ENCODE peak calls at places on chromosomes 16 and 17, in six cellular contexts. One of them, this sample, is unnamed.

GRCh38 chr17:59746849-59747445 is 39.5 kb downstream of the VMP1 start:
- DNase-seq in epithelial cell of esophagus: peak; percentile 65
- DNase-seq in ascending aorta: no peak
- DNase-seq in ovary: no peak
- DNase-seq in colonic mucosa: no peak
- DNase-seq in NCI-H774: peak; percentile 27
- DNase-seq in this sample: no peak

GRCh38 chr17:45965741-45966140 is 33.3 kb upstream of the STH start:
- DNase-seq in epithelial cell of esophagus: no peak
- DNase-seq in ascending aorta: no peak
- DNase-seq in ovary: no peak
- DNase-seq in colonic mucosa: no peak
- DNase-seq in NCI-H774: no peak
- DNase-seq in this sample: no peak

GRCh38 chr16:4266372-4266771 is 6.5 kb downstream of the TFAP4 start:
- DNase-seq in epithelial cell of esophagus: peak; percentile 38
- DNase-seq in ascending aorta: no peak
- DNase-seq in ovary: no peak
- DNase-seq in colonic mucosa: no peak
- DNase-seq in NCI-H774: no peak
- DNase-seq in this sample: no peak

GRCh38 chr17:80116923-80117380 is 15.6 kb downstream of the GAA start:
- DNase-seq in epithelial cell of esophagus: no peak
- DNase-seq in ascending aorta: no peak
- DNase-seq in ovary: no peak
- DNase-seq in colonic mucosa: no peak
- DNase-seq in NCI-H774: no peak
- DNase-seq in this sample: no peak

GRCh38 chr17:77125432-77125901 is 15.3 kb upstream of the SEC14L1 start:
- DNase-seq in epithelial cell of esophagus: peak; percentile 92
- DNase-seq in ascending aorta: no peak
- DNase-seq in ovary: no peak
- DNase-seq in colonic mucosa: no peak
- DNase-seq in NCI-H774: peak; percentile 30
- DNase-seq in this sample: no peak

GRCh38 chr16:85891033-85891775 is 7.8 kb upstream of the IRF8 start:
- DNase-seq in epithelial cell of esophagus: peak; percentile 70
- DNase-seq in ascending aorta: no peak
- DNase-seq in ovary: no peak
- DNase-seq in colonic mucosa: peak; percentile 51
- DNase-seq in NCI-H774: no peak
- DNase-seq in this sample: no peak

GRCh38 chr16:16019488-16019887 is 70.1 kb downstream of the ABCC1 start:
- DNase-seq in epithelial cell of esophagus: peak; percentile 64
- DNase-seq in ascending aorta: no peak
- DNase-seq in ovary: no peak
- DNase-seq in colonic mucosa: no peak
- DNase-seq in NCI-H774: no peak
- DNase-seq in this sample: peak; percentile 41

GRCh38 chr17:68954146-68954971 is 833 bp downstream of the ABCA8 start:
- DNase-seq in epithelial cell of esophagus: no peak
- DNase-seq in ascending aorta: no peak
- DNase-seq in ovary: no peak
- DNase-seq in colonic mucosa: no peak
- DNase-seq in NCI-H774: no peak
- DNase-seq in this sample: no peak

GRCh38 chr16:424033-424622 is 1.3 kb upstream of the RAB11FIP3 start:
- DNase-seq in epithelial cell of esophagus: peak; percentile 93
- DNase-seq in ascending aorta: peak; percentile 59
- DNase-seq in ovary: peak; percentile 65
- DNase-seq in colonic mucosa: peak; percentile 58
- DNase-seq in NCI-H774: no peak
- DNase-seq in this sample: peak; percentile 83

GRCh38 chr17:82076785-82077591 is 11.4 kb upstream of the DUS1L start:
- DNase-seq in epithelial cell of esophagus: no peak
- DNase-seq in ascending aorta: no peak
- DNase-seq in ovary: no peak
- DNase-seq in colonic mucosa: no peak
- DNase-seq in NCI-H774: no peak
- DNase-seq in this sample: no peak

GRCh38 chr17:42348104-42348503 is 40.1 kb downstream of the STAT3 start:
- DNase-seq in epithelial cell of esophagus: no peak
- DNase-seq in ascending aorta: no peak
- DNase-seq in ovary: no peak
- DNase-seq in colonic mucosa: no peak
- DNase-seq in NCI-H774: no peak
- DNase-seq in this sample: no peak

GRCh38 chr16:24972608-24973220 is 42.5 kb downstream of the ARHGAP17 start:
- DNase-seq in epithelial cell of esophagus: no peak
- DNase-seq in ascending aorta: no peak
- DNase-seq in ovary: no peak
- DNase-seq in colonic mucosa: no peak
- DNase-seq in NCI-H774: no peak
- DNase-seq in this sample: no peak

GRCh38 chr16:84144859-84145639 is at the start of the genes DNAAF1 and HSDL1:
- DNase-seq in epithelial cell of esophagus: peak; percentile 85
- DNase-seq in ascending aorta: peak; percentile 42
- DNase-seq in ovary: peak; percentile 95
- DNase-seq in colonic mucosa: peak; percentile 95
- DNase-seq in NCI-H774: peak; percentile 67
- DNase-seq in this sample: peak; percentile 53

GRCh38 chr17:44345497-44346026 is 460 bp downstream of the GRN start:
- DNase-seq in epithelial cell of esophagus: peak; percentile 70
- DNase-seq in ascending aorta: no peak
- DNase-seq in ovary: no peak
- DNase-seq in colonic mucosa: peak; percentile 75
- DNase-seq in NCI-H774: no peak
- DNase-seq in this sample: no peak

GRCh38 chr16:89621698-89622409 is 8.4 kb downstream of the DPEP1 start:
- DNase-seq in epithelial cell of esophagus: no peak
- DNase-seq in ascending aorta: no peak
- DNase-seq in ovary: no peak
- DNase-seq in colonic mucosa: no peak
- DNase-seq in NCI-H774: no peak
- DNase-seq in this sample: no peak

GRCh38 chr17:51355314-51356083 is 95.2 kb downstream of the UTP18 start:
- DNase-seq in epithelial cell of esophagus: no peak
- DNase-seq in ascending aorta: no peak
- DNase-seq in ovary: no peak
- DNase-seq in colonic mucosa: no peak
- DNase-seq in NCI-H774: peak; percentile 44
- DNase-seq in this sample: no peak

GRCh38 chr17:43936434-43936833 is 5.8 kb downstream of the PPY start:
- DNase-seq in epithelial cell of esophagus: peak; percentile 80
- DNase-seq in ascending aorta: no peak
- DNase-seq in ovary: no peak
- DNase-seq in colonic mucosa: no peak
- DNase-seq in NCI-H774: no peak
- DNase-seq in this sample: no peak

GRCh38 chr17:78364436-78365281 is 4.8 kb upstream of the SOCS3 start:
- DNase-seq in epithelial cell of esophagus: no peak
- DNase-seq in ascending aorta: no peak
- DNase-seq in ovary: no peak
- DNase-seq in colonic mucosa: no peak
- DNase-seq in NCI-H774: no peak
- DNase-seq in this sample: no peak